ENCODE peak calls at places on chromosomes 12 and 14, in eight cellular contexts. C is CD8-positive, alpha-beta memory T cell; A is astrocyte of the spinal cord; E is HCT116; G is Panc1; Z is LNCaP clone FGC; L is right atrium auricular region; I is pancreas. X is an unnamed sample.

GRCh38 chr12:131043401-131043871 is 89.7 kb downstream of the ADGRD1 start:
- DNase-seq in C (no peak), A (no peak), E (no peak), G (no peak), Z (no peak), L (no peak), I (no peak), X (no peak)

GRCh38 chr12:105292705-105293104 is 37.8 kb upstream of the C12orf75 start:
- DNase-seq in C (no peak), A (no peak), E (no peak), G (no peak), Z (no peak), L (no peak), I (no peak), X (peak)

GRCh38 chr12:118271770-118272417 is 100.8 kb downstream of the TAOK3 start:
- DNase-seq in C (no peak), A (no peak), E (no peak), G (no peak), Z (peak), L (no peak), I (no peak), X (no peak)

GRCh38 chr12:6604254-6605029 is 2.7 kb downstream of the CHD4 start:
- DNase-seq in C (no peak), A (no peak), E (no peak), G (no peak), Z (no peak), L (no peak), I (no peak), X (no peak)

GRCh38 chr12:105382771-105383632 is 52.5 kb downstream of the C12orf75 start:
- DNase-seq in C (no peak), A (peak), E (peak), G (peak), Z (peak), L (no peak), I (no peak), X (peak)

GRCh38 chr12:87274594-87275245 is 754.5 kb downstream of the C12orf50 start:
- DNase-seq in C (no peak), A (peak), E (peak), G (no peak), Z (no peak), L (no peak), I (no peak), X (no peak)

GRCh38 chr14:104321151-104322130 is 183.1 kb downstream of the KIF26A start:
- DNase-seq in C (no peak), A (no peak), E (no peak), G (no peak), Z (no peak), L (no peak), I (no peak), X (no peak)

GRCh38 chr12:112208511-112208910 is 83.2 kb downstream of the TRAFD1 start:
- DNase-seq in C (no peak), A (no peak), E (no peak), G (no peak), Z (no peak), L (no peak), I (no peak), X (no peak)

GRCh38 chr12:111673503-111673902 is 12.3 kb downstream of the BRAP start:
- DNase-seq in C (no peak), A (peak), E (peak), G (no peak), Z (no peak), L (no peak), I (no peak), X (peak)

GRCh38 chr14:68626386-68626785 is 166.5 kb downstream of the ZFP36L1 start:
- DNase-seq in C (no peak), A (no peak), E (no peak), G (no peak), Z (no peak), L (no peak), I (no peak), X (no peak)

GRCh38 chr12:96397756-96398421 is 2.4 kb downstream of the CDK17 start:
- DNase-seq in C (no peak), A (peak), E (no peak), G (no peak), Z (no peak), L (no peak), I (no peak), X (no peak)

GRCh38 chr12:39230086-39230485 is 212.8 kb downstream of the KIF21A start:
- DNase-seq in C (no peak), A (peak), E (no peak), G (no peak), Z (no peak), L (no peak), I (no peak), X (no peak)

GRCh38 chr14:63492391-63492790 is 50.8 kb downstream of the PPP2R5E start:
- DNase-seq in C (no peak), A (peak), E (no peak), G (no peak), Z (no peak), L (no peak), I (no peak), X (peak)

GRCh38 chr12:62588916-62589315 is 122.3 kb downstream of the MON2 start:
- DNase-seq in C (no peak), A (peak), E (no peak), G (no peak), Z (no peak), L (no peak), I (no peak), X (peak)

GRCh38 chr12:70719672-70720420 is 82.6 kb upstream of the PTPRB start:
- DNase-seq in C (peak), A (peak), E (no peak), G (peak), Z (no peak), L (no peak), I (no peak), X (peak)

GRCh38 chr12:107223816-107224215 is 130.5 kb upstream of the CRY1 start:
- DNase-seq in C (no peak), A (no peak), E (no peak), G (no peak), Z (no peak), L (no peak), I (no peak), X (peak)

GRCh38 chr14:99136401-99136800 is 135.6 kb downstream of the BCL11B start:
- DNase-seq in C (no peak), A (no peak), E (no peak), G (no peak), Z (no peak), L (no peak), I (no peak), X (no peak)

GRCh38 chr14:23249810-23250209 is 12.1 kb downstream of the RNF212B start:
- DNase-seq in C (no peak), A (no peak), E (no peak), G (no peak), Z (no peak), L (no peak), I (no peak), X (no peak)

GRCh38 chr12:124026755-124027745 is 54.0 kb downstream of the ZNF664 start:
- DNase-seq in C (no peak), A (peak), E (no peak), G (peak), Z (no peak), L (no peak), I (no peak), X (peak)

GRCh38 chr12:57837779-57838562 is 8.6 kb downstream of the CTDSP2 start:
- DNase-seq in C (no peak), A (peak), E (no peak), G (no peak), Z (no peak), L (peak), I (no peak), X (peak)

GRCh38 chr12:32322354-32322753 is 77.0 kb upstream of the FGD4 start:
- DNase-seq in C (no peak), A (no peak), E (no peak), G (no peak), Z (no peak), L (no peak), I (no peak), X (no peak)

GRCh38 chr12:108933950-108934349 is 54.1 kb downstream of the DAO start:
- DNase-seq in C (no peak), A (no peak), E (no peak), G (no peak), Z (no peak), L (no peak), I (no peak), X (no peak)

GRCh38 chr14:83300454-83301064 is 1766.9 kb upstream of the SEL1L start:
- DNase-seq in C (no peak), A (peak), E (no peak), G (peak), Z (peak), L (no peak), I (no peak), X (no peak)

GRCh38 chr14:104885973-104886689 is 21.1 kb downstream of the CEP170B start:
- DNase-seq in C (peak), A (no peak), E (no peak), G (no peak), Z (no peak), L (no peak), I (peak), X (no peak)

GRCh38 chr12:115871714-115872113 is 405.8 kb downstream of the MED13L start:
- DNase-seq in C (no peak), A (peak), E (peak), G (peak), Z (peak), L (no peak), I (no peak), X (peak)

GRCh38 chr14:88129306-88130056 is 124.5 kb downstream of the GPR65 start:
- DNase-seq in C (no peak), A (peak), E (no peak), G (no peak), Z (no peak), L (no peak), I (no peak), X (peak)

GRCh38 chr12:122021822-122022392 is at the start of gene BCL7A:
- DNase-seq in C (peak), A (peak), E (peak), G (no peak), Z (no peak), L (peak), I (peak), X (peak)

GRCh38 chr14:31010935-31011334 is 14.5 kb upstream of the AP4S1 start:
- DNase-seq in C (no peak), A (no peak), E (no peak), G (no peak), Z (no peak), L (no peak), I (no peak), X (no peak)
- H3K4me3 ChIP-seq in C (no peak), A (no peak), E (no peak), G (no peak), Z (no peak), L (no peak), I (no peak), X (no peak)

GRCh38 chr14:65852689-65853088 is 440.2 kb downstream of the FUT8 start:
- DNase-seq in C (no peak), A (no peak), E (no peak), G (no peak), Z (no peak), L (no peak), I (no peak), X (no peak)
- H3K4me3 ChIP-seq in C (no peak), A (no peak), E (no peak), G (no peak), Z (no peak), L (no peak), I (no peak), X (no peak)

DNA sequence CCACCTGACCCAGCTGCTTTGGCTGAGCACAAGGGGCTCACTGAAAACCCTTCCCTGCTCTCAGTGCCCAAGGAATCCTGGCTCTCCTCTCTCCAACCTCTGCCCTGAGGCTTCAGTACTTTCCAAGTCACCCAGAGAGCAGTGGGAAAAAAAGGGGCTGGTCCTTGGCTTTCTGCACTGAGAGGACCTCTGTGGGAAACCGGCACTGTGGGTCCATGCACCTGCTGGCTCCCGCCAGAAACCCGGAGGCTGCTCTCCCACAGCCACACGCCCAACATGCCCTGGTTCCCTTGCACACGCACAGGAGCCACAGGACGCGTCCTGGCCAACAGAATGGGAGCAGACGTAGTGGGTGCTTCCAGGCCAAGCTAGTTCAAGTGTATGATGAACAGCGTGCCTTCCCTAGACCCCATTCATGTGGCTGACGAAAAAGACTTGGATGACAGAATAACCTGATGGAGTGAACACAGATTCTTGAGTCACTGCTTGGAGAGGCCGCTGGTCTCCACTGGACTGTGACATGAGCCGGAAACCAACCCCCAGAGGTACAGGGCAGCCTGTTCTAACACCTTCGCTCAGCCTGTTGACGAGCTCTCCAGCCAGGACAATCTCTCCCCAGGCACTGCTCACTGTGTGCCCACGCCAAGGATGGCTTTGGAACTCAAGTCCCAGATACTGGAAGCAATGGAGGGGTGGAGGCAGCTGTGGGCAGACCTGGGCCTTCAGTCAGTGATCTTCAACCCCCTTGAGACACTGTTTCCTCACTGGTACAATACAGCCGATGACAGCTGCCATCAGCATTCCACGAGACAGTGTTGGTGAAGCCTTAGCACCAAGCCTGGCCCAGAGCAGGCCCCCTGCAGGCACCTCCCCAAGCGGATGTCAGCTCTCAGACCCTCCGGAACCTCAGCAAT is 87.7 kb downstream of the ITPK1 start:
- DNase-seq in C (no peak), A (no peak), E (no peak), G (no peak), Z (no peak), L (no peak), I (no peak), X (no peak)
- H3K4me3 ChIP-seq in C (no peak), A (no peak), E (no peak), G (no peak), Z (no peak), L (no peak), I (no peak), X (no peak)

GRCh38 chr12:128637616-128638606 is 185.8 kb downstream of the SLC15A4 start:
- DNase-seq in C (no peak), A (no peak), E (no peak), G (no peak), Z (no peak), L (no peak), I (no peak), X (no peak)
- H3K4me3 ChIP-seq in C (no peak), A (no peak), E (no peak), G (no peak), Z (no peak), L (no peak), I (no peak), X (no peak)

DNA sequence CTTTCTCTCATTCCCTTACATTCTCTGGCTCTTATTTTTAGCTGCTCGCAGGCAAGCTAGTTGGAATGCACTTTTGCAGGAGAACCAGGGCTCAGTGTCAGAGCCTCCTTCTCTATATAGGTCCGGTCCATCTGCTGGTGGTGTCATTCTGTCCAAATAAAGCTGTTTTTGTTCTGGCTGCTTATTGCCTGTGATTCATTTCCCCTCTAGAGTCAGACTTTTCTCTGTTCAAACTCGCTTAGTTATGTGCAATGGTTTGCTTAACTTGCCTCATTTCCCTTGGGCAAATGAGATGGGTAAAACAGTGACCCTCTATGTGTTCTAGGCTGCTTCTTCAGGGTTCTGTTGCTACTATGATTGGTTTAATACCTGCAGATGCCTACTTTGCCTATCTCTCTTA is 2.9 kb downstream of the SMARCD1 start:
- DNase-seq in C (no peak), A (peak), E (no peak), G (no peak), Z (no peak), L (no peak), I (no peak), X (peak)
- H3K4me3 ChIP-seq in C (no peak), A (no peak), E (no peak), G (no peak), Z (no peak), L (no peak), I (no peak), X (no peak)